ENCODE peak calls at places on chromosomes 6 and 20, in nine cellular contexts. K is AG04450, P is upper lobe of right lung, R is hepatocyte, F is AG10803, S is heart right ventricle, I is epithelial cell of esophagus, N is PC-3, U is fibroblast of villous mesenchyme. V is an unnamed sample.

GRCh38 chr20:15823718-15824117 is 749.5 kb downstream of the KIF16B start:
- DNase-seq in K (no peak), P (no peak), R (no peak), F (no peak), S (no peak), I (no peak), N (no peak), U (no peak), V (no peak)

GRCh38 chr6:34150766-34151165 is 4.9 kb upstream of the GRM4 start:
- DNase-seq in K (no peak), P (peak; percentile 27), R (no peak), F (no peak), S (no peak), I (no peak), N (no peak), U (no peak), V (no peak)

GRCh38 chr20:22833851-22834250 is 201.3 kb upstream of the SSTR4 start:
- DNase-seq in K (no peak), P (no peak), R (peak; percentile 48), F (no peak), S (no peak), I (peak; percentile 32), N (peak; percentile 60), U (no peak), V (no peak)

GRCh38 chr20:25421107-25421506 is 13.6 kb downstream of the GINS1 start:
- DNase-seq in K (no peak), P (no peak), R (no peak), F (peak; percentile 39), S (no peak), I (no peak), N (no peak), U (peak; percentile 27), V (peak; percentile 20)

GRCh38 chr20:25364180-25364788 is 26.4 kb downstream of the ABHD12 start:
- DNase-seq in K (no peak), P (no peak), R (no peak), F (no peak), S (no peak), I (no peak), N (peak; percentile 43), U (no peak), V (no peak)

GRCh38 chr20:16580127-16580526 is 6.9 kb upstream of the KIF16B start:
- DNase-seq in K (no peak), P (no peak), R (peak; percentile 66), F (peak; percentile 92), S (peak; percentile 20), I (peak; percentile 95), N (peak; percentile 93), U (peak; percentile 60), V (peak; percentile 69)

GRCh38 chr20:21519136-21519584 is 5.3 kb upstream of the NKX2-2 start:
- DNase-seq in K (no peak), P (no peak), R (no peak), F (no peak), S (no peak), I (no peak), N (no peak), U (no peak), V (no peak)

GRCh38 chr6:81465859-81466258 is 286.6 kb downstream of the TENT5A start:
- DNase-seq in K (no peak), P (no peak), R (peak; percentile 15), F (peak; percentile 46), S (no peak), I (peak; percentile 36), N (peak; percentile 49), U (peak; percentile 41), V (peak; percentile 8)

GRCh38 chr6:38554700-38555413 is 84.9 kb downstream of the BTBD9 start:
- DNase-seq in K (no peak), P (no peak), R (no peak), F (peak; percentile 49), S (no peak), I (peak; percentile 50), N (peak; percentile 50), U (peak; percentile 33), V (peak; percentile 23)

GRCh38 chr6:47936820-47937219 is 155.0 kb downstream of the OPN5 start:
- DNase-seq in K (no peak), P (no peak), R (no peak), F (no peak), S (no peak), I (no peak), N (no peak), U (no peak), V (no peak)

GRCh38 chr6:47938411-47938810 is 156.6 kb downstream of the OPN5 start:
- DNase-seq in K (no peak), P (no peak), R (no peak), F (no peak), S (no peak), I (no peak), N (no peak), U (no peak), V (no peak)

GRCh38 chr6:47934023-47934422 is 152.2 kb downstream of the OPN5 start:
- DNase-seq in K (no peak), P (no peak), R (no peak), F (no peak), S (peak; percentile 24), I (no peak), N (no peak), U (no peak), V (no peak)

GRCh38 chr6:47932575-47932974 is 150.7 kb downstream of the OPN5 start:
- DNase-seq in K (no peak), P (no peak), R (no peak), F (no peak), S (no peak), I (no peak), N (no peak), U (no peak), V (no peak)
- H3K4me3 ChIP-seq in K (no peak overlapping the region), P (no peak overlapping the region), R (no peak overlapping the region), F (no peak overlapping the region), S (no peak overlapping the region), I (no peak overlapping the region), N (no peak overlapping the region), U (no peak overlapping the region), V (no peak overlapping the region)

DNA sequence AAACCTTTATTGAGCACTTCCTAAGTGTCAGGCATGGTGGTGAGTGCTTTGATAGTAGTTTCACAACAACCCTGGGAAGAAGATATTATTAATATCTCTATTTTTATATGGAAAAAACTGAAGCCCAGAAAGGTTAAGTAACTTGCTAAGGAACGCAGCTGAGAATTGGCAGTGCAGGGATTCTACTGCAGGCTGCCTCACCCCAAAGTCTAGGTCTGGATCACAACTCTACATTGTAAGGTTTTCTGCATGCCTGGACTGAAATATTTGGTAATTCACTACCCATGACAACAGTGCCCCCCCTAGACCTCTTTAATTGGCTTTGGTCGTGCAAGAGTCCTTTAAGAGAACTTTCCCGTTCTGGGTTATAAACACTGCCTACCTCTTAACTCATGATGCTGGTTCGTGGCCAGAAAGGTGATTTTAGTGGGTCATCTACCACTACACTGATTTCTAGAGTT is 67.1 kb upstream of the KCNQ5 start:
- DNase-seq in K (no peak), P (no peak), R (no peak), F (peak; percentile 59), S (no peak), I (peak; percentile 10), N (peak; percentile 39), U (no peak), V (no peak)
- TF ChIP-seq CTCF in K (no peak), P (no peak), R (no peak), F (no peak), S (no peak), I (no peak), N (no peak), U (no peak), V (no peak)

DNA sequence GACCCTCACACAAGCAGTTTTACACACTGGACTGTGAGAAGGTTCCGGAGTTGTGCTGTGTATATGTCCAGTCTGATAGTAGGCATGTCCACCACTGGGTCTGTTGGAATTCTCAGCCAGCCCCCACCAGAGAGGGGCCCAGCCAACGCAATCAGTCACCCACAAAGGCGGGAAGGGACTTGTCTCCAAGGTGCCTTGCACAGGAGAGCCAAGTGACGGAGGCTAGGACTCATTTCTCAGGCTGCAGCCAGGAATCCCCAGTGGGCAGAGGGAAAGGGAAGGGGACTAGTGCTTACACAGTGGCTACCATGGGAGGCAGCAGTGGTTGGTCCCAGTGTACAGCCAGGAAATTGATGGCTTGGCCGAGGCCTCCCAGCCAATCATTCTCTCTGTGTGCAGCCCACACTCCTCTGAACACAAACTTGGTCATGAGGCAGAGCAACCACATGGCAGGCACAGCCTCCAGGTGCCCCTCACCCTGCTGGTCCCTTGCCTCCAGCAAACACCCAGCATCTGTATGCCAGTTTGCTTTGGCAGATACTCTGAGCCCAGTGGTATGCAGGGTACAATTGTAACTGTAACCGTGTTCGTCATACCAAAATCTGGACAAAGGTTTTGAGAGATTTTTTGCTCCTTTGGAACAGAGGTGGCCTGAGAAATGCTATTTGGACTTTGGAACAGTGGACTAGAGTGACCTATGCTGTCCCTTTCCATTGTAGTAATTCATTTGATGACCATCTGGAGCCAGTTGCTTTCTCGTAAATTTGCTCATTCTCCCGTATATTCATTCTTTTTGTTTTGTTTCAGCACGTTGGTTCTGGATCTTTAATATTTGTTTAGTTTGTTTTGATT is 72.9 kb upstream of the MYL9 start:
- DNase-seq in K (no peak), P (no peak), R (peak; percentile 35), F (no peak), S (no peak), I (no peak), N (no peak), U (no peak), V (no peak)
- H3K4me3 ChIP-seq in K (no peak overlapping the region), P (no peak overlapping the region), R (no peak overlapping the region), F (no peak overlapping the region), S (no peak overlapping the region), I (no peak overlapping the region), N (no peak overlapping the region), U (no peak overlapping the region), V (no peak overlapping the region)

GRCh38 chr6:40804905-40805304 is 217.7 kb upstream of the LRFN2 start:
- DNase-seq in K (no peak), P (no peak), R (no peak), F (no peak), S (no peak), I (no peak), N (no peak), U (no peak), V (no peak)
- TF ChIP-seq CTCF in K (peak; percentile 11), P (peak; percentile 12), R (peak; percentile 24), F (peak; percentile 32), S (peak; percentile 36), I (no peak), N (peak; percentile 25), U (peak; percentile 36), V (peak; percentile 43)

DNA sequence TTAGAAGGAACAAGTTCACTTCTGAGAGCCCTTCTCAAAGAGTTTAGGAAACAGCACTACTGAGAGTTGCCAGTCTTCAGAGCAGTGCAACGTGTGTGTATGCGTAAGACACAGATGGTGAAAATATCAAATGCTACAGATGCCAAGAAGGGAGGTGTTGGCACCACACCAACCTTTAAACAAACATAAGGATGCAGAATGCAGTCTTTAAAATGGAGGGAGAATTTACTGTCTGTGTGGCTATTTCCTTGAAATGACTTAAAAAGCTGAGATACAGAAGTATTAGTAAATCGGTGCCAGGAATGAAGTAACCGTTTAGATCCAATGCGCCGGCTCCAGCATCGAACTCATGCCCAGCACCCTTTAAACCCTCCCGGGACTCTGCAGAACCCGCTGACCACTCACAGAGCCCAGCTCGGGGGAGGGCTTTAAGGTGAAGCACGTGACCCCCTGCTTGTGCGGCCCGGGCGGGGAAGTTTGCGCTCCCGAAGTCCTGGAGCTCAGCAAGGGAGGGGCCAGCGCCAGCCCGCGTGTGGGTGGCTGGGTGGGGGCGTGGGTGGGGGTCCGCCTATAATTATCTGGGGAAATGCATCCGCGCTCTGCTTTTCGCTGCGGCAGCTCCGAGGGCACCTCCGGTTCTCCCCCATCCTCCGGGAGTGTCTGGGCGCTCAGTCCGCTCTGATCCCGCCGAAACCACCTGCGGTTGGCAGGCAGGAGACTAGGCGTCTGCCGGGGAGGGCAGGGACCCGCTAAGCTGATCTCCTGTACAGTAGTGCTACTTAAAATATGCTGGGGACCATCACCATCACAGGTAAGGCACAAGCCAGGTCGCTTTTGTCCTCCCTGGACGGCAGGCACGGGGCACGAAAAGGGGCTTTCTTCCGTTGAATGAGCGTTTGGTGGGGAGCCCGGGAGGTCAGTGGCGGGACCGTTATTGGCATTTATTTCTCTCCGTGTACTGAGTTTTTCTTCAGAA is 66.0 kb downstream of the ZBTB2 start:
- DNase-seq in K (no peak), P (peak; percentile 77), R (peak; percentile 64), F (peak; percentile 60), S (peak; percentile 49), I (peak; percentile 40), N (peak; percentile 68), U (peak; percentile 71), V (no peak)
- H3K4me3 ChIP-seq in K (peak overlapping the region; percentile 86), P (peak overlapping the region; percentile 50), R (peak overlapping the region; percentile 38), F (peak overlapping the region; percentile 66), S (peak overlapping the region; percentile 60), I (peak overlapping the region; percentile 37), N (peak overlapping the region; percentile 89), U (peak overlapping the region; percentile 77), V (peak overlapping the region; percentile 50)